ENCODE peak calls at places on chromosomes 4 and X, in nine cellular contexts. O is mammary epithelial cell, U is fibroblast of lung, F is aorta, G is body of pancreas, I is Panc1, S is SJSA1, Z is uterus, M is lung. N is an unnamed sample. For H3K4me1, the result is how much of the 10 kb centered on the place peaks cover.

GRCh38 chr4:128241425-128241913 is 46.1 kb downstream of the PGRMC2 start:
- DNase-seq in O (peak), U (peak), F (no peak), G (no peak), I (no peak), S (peak), Z (no peak), M (no peak), N (no peak)

GRCh38 chr4:77600521-77601451 is 4.8 kb upstream of the CXCL13 start:
- DNase-seq in O (peak), U (peak), F (no peak), G (peak), I (no peak), S (peak), Z (no peak), M (no peak), N (no peak)

GRCh38 chr4:160136021-160136420 is 1033.1 kb downstream of the RAPGEF2 start:
- DNase-seq in O (peak), U (no peak), F (no peak), G (no peak), I (no peak), S (no peak), Z (no peak), M (no peak), N (no peak)

GRCh38 chr4:152628128-152628527 is 51.7 kb downstream of the TMEM154 start:
- DNase-seq in O (no peak), U (no peak), F (no peak), G (no peak), I (no peak), S (no peak), Z (no peak), M (no peak), N (no peak)

GRCh38 chr4:81757706-81758105 is 286.0 kb upstream of the RASGEF1B start:
- DNase-seq in O (no peak), U (peak), F (peak), G (no peak), I (no peak), S (no peak), Z (no peak), M (no peak), N (no peak)

GRCh38 chr4:12296366-12296765 is 867.7 kb upstream of the HS3ST1 start:
- DNase-seq in O (no peak), U (no peak), F (no peak), G (no peak), I (no peak), S (no peak), Z (no peak), M (no peak), N (no peak)

GRCh38 chr4:175947117-175947722 is 118.4 kb upstream of the WDR17 start:
- DNase-seq in O (no peak), U (peak), F (no peak), G (no peak), I (no peak), S (no peak), Z (no peak), M (no peak), N (peak)

GRCh38 chrX:24956828-24957227 is 58.9 kb downstream of the ARX start:
- DNase-seq in O (peak), U (peak), F (no peak), G (no peak), I (no peak), S (no peak), Z (no peak), M (no peak), N (no peak)

GRCh38 chr4:1126506-1126905 is 13.1 kb upstream of the RNF212 start:
- DNase-seq in O (no peak), U (peak), F (no peak), G (no peak), I (no peak), S (no peak), Z (no peak), M (no peak), N (no peak)

GRCh38 chr4:169133932-169134331 is 123.9 kb upstream of the CBR4 start:
- DNase-seq in O (no peak), U (no peak), F (no peak), G (peak), I (no peak), S (no peak), Z (no peak), M (peak), N (no peak)

GRCh38 chrX:99172958-99173357 is 1237.1 kb downstream of the PCDH19 start:
- DNase-seq in O (no peak), U (no peak), F (no peak), G (no peak), I (no peak), S (no peak), Z (no peak), M (no peak), N (no peak)

GRCh38 chr4:81504685-81505598 is 33.2 kb upstream of the RASGEF1B start:
- DNase-seq in O (no peak), U (peak), F (peak), G (peak), I (no peak), S (no peak), Z (peak), M (peak), N (peak)

GRCh38 chrX:139063364-139063763 is 351.8 kb upstream of the FGF13 start:
- DNase-seq in O (no peak), U (no peak), F (no peak), G (no peak), I (no peak), S (no peak), Z (no peak), M (no peak), N (no peak)

GRCh38 chrX:18348047-18348446 is 6.4 kb downstream of the SCML2 start:
- DNase-seq in O (no peak), U (peak), F (no peak), G (no peak), I (no peak), S (no peak), Z (no peak), M (no peak), N (no peak)

GRCh38 chr4:100852326-100852725 is 334.5 kb upstream of the EMCN start:
- DNase-seq in O (no peak), U (no peak), F (no peak), G (no peak), I (no peak), S (no peak), Z (no peak), M (no peak), N (no peak)
- H3K4me1 ChIP-seq in O (under half), U (under half), F (under half), G (under half), I (under half), S (under half), Z (under half), M (under half), N (under half)

GRCh38 chr4:146485968-146486367 is 35.8 kb downstream of the SLC10A7 start:
- DNase-seq in O (no peak), U (no peak), F (no peak), G (no peak), I (no peak), S (no peak), Z (no peak), M (no peak), N (no peak)

GRCh38 chr4:146486565-146486964 is 35.2 kb downstream of the SLC10A7 start:
- DNase-seq in O (no peak), U (no peak), F (no peak), G (no peak), I (no peak), S (no peak), Z (no peak), M (no peak), N (no peak)

GRCh38 chr4:146494143-146494542 is 27.6 kb downstream of the SLC10A7 start:
- DNase-seq in O (no peak), U (no peak), F (no peak), G (no peak), I (no peak), S (no peak), Z (no peak), M (no peak), N (no peak)

GRCh38 chr4:146490106-146490505 is 31.6 kb downstream of the SLC10A7 start:
- DNase-seq in O (no peak), U (no peak), F (no peak), G (no peak), I (no peak), S (no peak), Z (no peak), M (no peak), N (no peak)

GRCh38 chr4:146488495-146489174 is 33.1 kb downstream of the SLC10A7 start:
- DNase-seq in O (no peak), U (peak), F (no peak), G (no peak), I (no peak), S (no peak), Z (no peak), M (no peak), N (no peak)
- H3K27ac ChIP-seq in O (no peak), U (no peak), F (no peak), G (no peak), I (no peak), S (no peak), Z (no peak), M (no peak), N (no peak)

DNA sequence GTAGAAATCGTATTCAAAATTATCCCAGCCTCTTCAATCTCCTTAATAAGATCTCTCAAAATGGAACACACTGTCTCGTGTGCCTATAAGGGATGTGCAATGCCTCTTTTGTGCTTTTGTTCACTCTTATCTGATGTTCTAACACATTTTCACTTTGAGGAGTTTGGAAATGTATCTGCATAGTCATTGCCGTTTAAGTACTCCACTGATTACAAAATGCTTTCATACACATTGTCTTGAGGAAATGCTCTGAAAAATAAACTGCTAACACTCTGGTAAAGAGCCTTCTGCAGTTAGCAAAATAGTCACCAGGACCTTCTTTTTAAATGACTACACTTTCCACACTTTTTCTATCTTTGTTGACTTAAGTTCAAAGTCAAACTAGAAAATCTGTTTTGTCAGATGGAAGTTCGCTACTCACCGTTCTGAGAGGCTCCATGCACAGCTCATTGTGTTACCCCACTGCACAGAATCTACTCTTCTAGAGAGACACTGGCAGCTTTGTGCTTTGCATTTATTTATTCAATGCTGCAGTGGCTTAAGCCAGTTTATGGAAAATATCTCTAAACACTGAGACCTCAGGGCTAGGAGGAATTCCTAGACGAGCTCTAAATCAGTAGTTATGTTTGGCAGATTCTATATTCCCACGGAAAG is 159.0 kb downstream of the CHIC2 start:
- DNase-seq in O (no peak), U (peak), F (no peak), G (no peak), I (no peak), S (no peak), Z (no peak), M (no peak), N (no peak)
- H3K4me3 ChIP-seq in O (no peak), U (no peak), F (no peak), G (no peak), I (no peak), S (peak), Z (no peak), M (no peak), N (no peak)

GRCh38 chr4:30956891-30957290 is 236.7 kb downstream of the PCDH7 start:
- DNase-seq in O (no peak), U (no peak), F (no peak), G (no peak), I (no peak), S (no peak), Z (no peak), M (no peak), N (no peak)
- H3K4me1 ChIP-seq in O (under half), U (under half), F (under half), G (under half), I (under half), S (under half), Z (under half), M (under half), N (under half)